ENCODE peak calls at places on chromosomes 5 and 9, in seven cellular contexts. I, W, K, R, A, N and T are unnamed samples.

GRCh38 chr5:178277346-178277745 is 44.7 kb upstream of the PHYKPL start:
- DNase-seq in W (no peak), A (peak; percentile 15), K (no peak), I (no peak), N (no peak), R (no peak), T (no peak)

GRCh38 chr9:130352081-130352480 is 86.5 kb downstream of the HMCN2 start:
- DNase-seq in N (no peak), K (no peak), W (no peak), I (no peak), R (no peak), A (no peak), T (no peak)

GRCh38 chr5:140235776-140236558 is 61.0 kb downstream of the CYSTM1 start:
- DNase-seq in K (no peak), N (no peak), W (no peak), A (no peak), I (no peak), R (no peak), T (no peak)

GRCh38 chr5:110159202-110159601 is 469.5 kb downstream of the MAN2A1 start:
- DNase-seq in W (no peak), N (peak; percentile 41), R (no peak), A (no peak), I (no peak), K (peak; percentile 33), T (no peak)

GRCh38 chr5:149288437-149288836 is 16.8 kb downstream of the AFAP1L1 start:
- DNase-seq in A (no peak), R (no peak), N (no peak), W (peak; percentile 33), I (no peak), K (no peak), T (no peak)

GRCh38 chr9:19988281-19988680 is 199.4 kb upstream of the SLC24A2 start:
- DNase-seq in I (no peak), K (no peak), N (no peak), W (no peak), A (no peak), R (no peak), T (no peak)

GRCh38 chr5:37370550-37370863 is 399 bp downstream of the NUP155 start:
- DNase-seq in I (no peak), A (no peak), N (no peak), W (no peak), R (no peak), K (peak; percentile 15), T (no peak)

GRCh38 chr5:162842725-162843124 is 594.7 kb upstream of the CCNG1 start:
- DNase-seq in R (no peak), N (no peak), A (no peak), K (no peak), I (no peak), W (no peak), T (no peak)